ENCODE peak calls at places on chromosomes 7 and 10, in seven cellular contexts. L is HepG2, V is ovary, M is esophagus muscularis mucosa, K is SK-N-SH, P is GM12878, S is transverse colon. O is an unnamed sample. For H3K36me3 and H3K4me1, the result is how much of the 10 kb centered on the place peaks cover.

GRCh38 chr10:43137701-43137970 is 609 bp upstream of the CSGALNACT2 start:
- DNase-seq in M (peak), S (peak), L (peak), K (peak), V (peak), P (no peak), O (no peak)

GRCh38 chr7:149742075-149742701 is 31.2 kb downstream of the ZNF467 start:
- DNase-seq in V (peak), L (peak), M (no peak), P (no peak), S (peak), K (peak), O (peak)

GRCh38 chr7:53246974-53247373 is 211.5 kb downstream of the POM121L12 start:
- DNase-seq in P (no peak), M (no peak), L (no peak), K (no peak), S (no peak), V (no peak), O (no peak)

GRCh38 chr7:155298834-155299538 is 1.3 kb downstream of the INSIG1 start:
- DNase-seq in P (peak), S (peak), V (peak), M (peak), L (no peak), K (peak), O (peak)

GRCh38 chr10:51983481-51983880 is 284.1 kb upstream of the CSTF2T start:
- DNase-seq in S (no peak), L (no peak), V (no peak), P (no peak), M (no peak), K (no peak), O (no peak)

GRCh38 chr10:116774728-116775151 is 32.4 kb upstream of the HSPA12A start:
- DNase-seq in M (no peak), K (no peak), S (peak), P (no peak), L (no peak), V (no peak), O (no peak)

GRCh38 chr10:114862456-114862855 is 40.9 kb downstream of the FHIP2A start:
- DNase-seq in P (no peak), V (no peak), L (no peak), K (no peak), M (no peak), S (no peak), O (no peak)

GRCh38 chr10:122050316-122050715 is 61.4 kb downstream of the TACC2 start:
- DNase-seq in P (no peak), L (no peak), M (no peak), S (peak), K (no peak), V (no peak), O (peak)

GRCh38 chr10:34157501-34157900 is 657.6 kb downstream of the PARD3 start:
- DNase-seq in S (no peak), M (no peak), L (no peak), P (no peak), K (no peak), V (no peak), O (no peak)

GRCh38 chr10:118799779-118800178 is 45.0 kb upstream of the CACUL1 start:
- DNase-seq in S (no peak), M (no peak), P (no peak), L (no peak), K (no peak), V (no peak), O (no peak)

GRCh38 chr10:5892007-5892406 is 2.0 kb downstream of the FBH1 start:
- DNase-seq in K (no peak), P (no peak), M (no peak), V (no peak), L (no peak), S (no peak), O (no peak)

GRCh38 chr10:23158370-23158769 is 33.7 kb upstream of the PTF1A start:
- DNase-seq in V (no peak), K (peak), S (peak), L (peak), P (no peak), M (peak), O (peak)

GRCh38 chr7:148242271-148242801 is 348.2 kb upstream of the C7orf33 start:
- DNase-seq in P (no peak), L (peak), S (peak), M (no peak), V (no peak), K (peak), O (peak)

GRCh38 chr7:107079212-107079940 is 34.9 kb downstream of the PRKAR2B start:
- DNase-seq in L (no peak), V (no peak), S (no peak), M (no peak), K (no peak), P (no peak), O (no peak)

GRCh38 chr7:37558320-37558719 is 109.7 kb upstream of the ELMO1 start:
- DNase-seq in M (no peak), P (no peak), V (no peak), L (no peak), S (no peak), K (no peak), O (no peak)

GRCh38 chr10:124650820-124651401 is 93.3 kb downstream of the FAM53B start:
- DNase-seq in M (no peak), S (no peak), V (no peak), L (no peak), K (no peak), P (peak), O (no peak)

GRCh38 chr10:79144341-79145173 is 75.8 kb downstream of the ZMIZ1 start:
- DNase-seq in K (no peak), V (no peak), M (no peak), P (no peak), L (no peak), S (no peak), O (peak)

GRCh38 chr10:71763352-71764127 is 9.8 kb downstream of the VSIR start:
- DNase-seq in K (no peak), S (no peak), V (no peak), L (no peak), M (no peak), P (no peak), O (no peak)

GRCh38 chr10:8233832-8234259 is 179.4 kb downstream of the GATA3 start:
- DNase-seq in S (no peak), P (no peak), K (no peak), M (no peak), L (no peak), V (no peak), O (no peak)

GRCh38 chr7:102891693-102892261 is 21.0 kb upstream of the LRRC17 start:
- DNase-seq in L (no peak), K (no peak), M (no peak), P (no peak), V (peak), S (peak), O (peak)

GRCh38 chr10:113480828-113481502 is 71.9 kb upstream of the HABP2 start:
- DNase-seq in V (no peak), L (no peak), P (no peak), M (no peak), K (no peak), S (no peak), O (peak)

GRCh38 chr10:124641282-124642075 is 102.7 kb downstream of the FAM53B start:
- DNase-seq in P (peak), K (peak), S (peak), V (no peak), M (no peak), L (no peak), O (no peak)

GRCh38 chr7:81618400-81619014 is 151.3 kb downstream of the HGF start:
- DNase-seq in V (no peak), K (no peak), L (peak), P (no peak), S (no peak), M (no peak), O (no peak)

GRCh38 chr7:82729172-82730030 is 285.8 kb upstream of the CACNA2D1 start:
- DNase-seq in L (peak), V (no peak), K (peak), P (no peak), M (no peak), S (no peak), O (no peak)

GRCh38 chr10:119680668-119681070 is 29.5 kb downstream of the BAG3 start:
- DNase-seq in P (no peak), S (no peak), M (no peak), V (no peak), K (no peak), L (no peak), O (no peak)

GRCh38 chr7:103821105-103821504 is 168.4 kb downstream of the RELN start:
- DNase-seq in P (no peak), L (no peak), V (no peak), M (no peak), S (no peak), K (no peak), O (no peak)

GRCh38 chr7:120735791-120736190 is 122.2 kb downstream of the TSPAN12 start:
- DNase-seq in M (no peak), K (no peak), S (no peak), P (no peak), L (no peak), V (no peak), O (no peak)

GRCh38 chr7:27143950-27144798 is 693 bp upstream of the HOXA5 start:
- DNase-seq in L (no peak), M (no peak), K (no peak), S (peak), V (no peak), P (no peak), O (no peak)

GRCh38 chr10:124996854-124997215 is 54.9 kb downstream of the ZRANB1 start:
- DNase-seq in M (no peak), K (no peak), S (peak), P (no peak), L (no peak), V (no peak), O (no peak)

GRCh38 chr7:77315102-77315501 is 101.0 kb downstream of the GSAP start:
- DNase-seq in K (no peak), L (no peak), M (no peak), P (no peak), S (no peak), V (no peak), O (no peak)

GRCh38 chr10:32210306-32211045 is 136.5 kb downstream of the EPC1 start:
- DNase-seq in K (peak), P (no peak), L (peak), V (no peak), M (no peak), S (peak), O (no peak)

GRCh38 chr10:78843495-78843894 is 225.3 kb upstream of the ZMIZ1 start:
- DNase-seq in V (no peak), L (no peak), P (no peak), M (no peak), S (no peak), K (no peak), O (no peak)

GRCh38 chr10:129531969-129532660 is 65.1 kb downstream of the MGMT start:
- DNase-seq in S (no peak), P (no peak), V (no peak), L (no peak), M (no peak), K (no peak), O (no peak)

GRCh38 chr10:129533281-129533680 is 66.2 kb downstream of the MGMT start:
- DNase-seq in V (no peak), K (no peak), M (no peak), L (no peak), S (no peak), P (no peak), O (peak)

GRCh38 chr10:129530486-129531065 is 63.5 kb downstream of the MGMT start:
- DNase-seq in P (no peak), K (no peak), L (no peak), S (no peak), V (no peak), M (no peak), O (no peak)

GRCh38 chr10:129532838-129533237 is 65.8 kb downstream of the MGMT start:
- DNase-seq in V (no peak), M (no peak), S (no peak), P (no peak), L (no peak), K (no peak), O (no peak)

DNA sequence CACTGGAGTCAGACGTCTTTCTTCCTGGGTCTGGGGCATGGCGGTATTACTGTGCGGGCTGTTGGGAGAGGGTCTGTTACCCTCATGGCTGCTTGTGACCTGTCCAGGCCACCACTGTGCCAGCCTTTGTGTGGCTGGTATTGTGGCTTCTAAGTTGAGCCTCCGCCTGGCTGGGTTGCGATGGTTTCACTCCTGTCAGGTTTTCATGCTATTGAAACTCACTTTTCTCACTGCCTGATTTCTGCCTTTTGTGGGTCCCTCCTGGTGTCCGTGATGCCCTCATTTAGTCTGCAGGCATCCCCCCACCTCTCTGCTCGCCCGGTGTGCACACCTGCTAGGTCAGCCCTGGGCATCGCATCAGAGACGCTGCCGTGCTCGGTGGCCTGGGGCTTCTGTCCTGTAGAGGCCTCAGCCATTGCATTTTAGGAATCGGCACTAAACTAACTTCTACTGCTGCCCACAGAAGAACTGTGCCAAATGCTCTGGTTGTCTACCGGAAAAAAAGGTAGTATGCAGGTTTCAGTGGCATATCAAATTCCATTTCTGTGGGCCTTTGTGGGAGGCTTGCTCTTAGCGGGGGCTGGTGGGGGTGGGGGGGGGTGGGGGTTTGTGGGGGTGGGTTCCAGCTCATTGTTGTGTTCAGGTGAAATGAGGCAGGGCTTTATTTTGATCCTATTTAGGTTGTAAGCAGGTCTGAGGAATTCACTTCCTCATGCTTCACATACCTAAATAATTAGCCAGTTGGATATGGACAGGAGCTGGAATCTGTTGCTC is 64.3 kb downstream of the MGMT start:
- DNase-seq in M (no peak), S (no peak), P (no peak), K (no peak), L (peak), V (no peak), O (no peak)
- TF ChIP-seq EP300 in M (no peak), S (no peak), P (no peak), K (no peak), L (no peak), V (no peak), O (no peak)

DNA sequence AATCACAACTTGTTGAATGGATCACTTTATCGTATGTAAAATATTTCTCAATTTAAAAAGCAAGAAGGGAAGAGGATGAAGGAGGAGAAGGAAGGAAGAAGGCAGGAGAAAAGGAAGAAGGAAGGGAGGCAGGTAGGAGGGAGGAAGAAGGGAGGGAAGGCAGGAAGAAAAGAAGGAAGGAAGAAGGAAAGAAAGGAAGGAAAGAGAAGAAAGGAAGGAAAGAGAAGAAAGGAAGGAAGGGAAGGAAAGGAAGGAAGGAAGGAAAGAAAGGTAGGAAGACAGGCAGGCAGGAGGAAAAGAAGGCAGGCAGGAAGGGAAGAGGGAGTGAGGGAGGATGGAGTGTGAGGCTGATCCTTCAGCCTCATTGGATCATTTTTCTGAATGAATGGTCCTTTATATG is 145.5 kb downstream of the MYOF start:
- DNase-seq in V (no peak), K (no peak), M (no peak), P (no peak), L (no peak), S (no peak), O (no peak)
- H3K36me3 ChIP-seq in V (under half), K (half or more), M (half or more), P (under half), L (under half), S (under half), O (under half)

GRCh38 chr7:519974-520458 is 370 bp upstream of the PDGFA start:
- DNase-seq in M (no peak), K (peak), P (no peak), L (no peak), V (no peak), S (peak), O (peak)

GRCh38 chr7:519429-519973 is at the start of gene PDGFA:
- DNase-seq in V (no peak), K (peak), P (no peak), S (no peak), L (no peak), M (no peak), O (peak)

GRCh38 chr7:521221-522070 is 1.8 kb upstream of the PDGFA start:
- DNase-seq in P (no peak), L (no peak), K (peak), S (peak), M (no peak), V (peak), O (peak)

GRCh38 chr7:522071-522937 is 2.7 kb upstream of the PDGFA start:
- DNase-seq in S (peak), M (no peak), L (no peak), K (no peak), V (no peak), P (peak), O (peak)

DNA sequence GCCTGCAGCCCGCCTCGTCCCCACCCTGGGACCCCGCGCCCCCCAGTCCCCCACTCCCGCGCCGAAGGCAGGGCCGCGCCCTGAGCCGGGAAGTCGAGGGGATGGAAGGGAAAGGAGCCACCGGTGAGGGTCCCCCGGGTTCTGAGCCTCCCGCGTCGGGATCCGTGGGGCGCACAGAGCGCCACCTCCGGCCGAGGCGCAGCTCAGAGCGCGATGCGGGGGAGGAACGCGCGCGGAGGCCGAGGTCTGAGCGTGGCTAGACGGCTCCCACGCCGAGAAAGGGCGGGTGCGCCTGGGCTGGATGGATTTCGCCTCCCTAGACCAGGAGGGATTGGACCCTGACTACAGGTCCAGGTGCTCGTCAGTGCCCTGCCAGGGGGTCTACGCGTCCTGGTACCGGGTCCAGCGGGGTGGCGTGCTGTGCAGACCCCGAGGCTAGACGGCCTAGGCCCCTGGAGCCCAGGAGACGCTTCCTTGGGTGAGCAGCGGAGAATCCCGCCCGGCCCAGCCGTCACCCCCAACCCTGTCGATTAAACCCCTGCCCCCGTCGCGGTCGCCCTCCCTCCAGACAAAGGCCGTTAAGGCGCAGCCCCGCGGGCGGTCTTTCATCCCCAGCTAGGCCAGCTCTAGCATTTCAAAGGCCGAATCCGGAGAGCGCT is 986 bp upstream of the PDGFA start:
- DNase-seq in P (no peak), S (no peak), M (no peak), L (no peak), V (no peak), K (no peak), O (no peak)
- H3K4me1 ChIP-seq in P (under half), S (under half), M (under half), L (under half), V (under half), K (under half), O (half or more)

GRCh38 chr10:10431422-10432066 is 586.1 kb upstream of the CELF2 start:
- DNase-seq in L (no peak), P (no peak), M (no peak), K (no peak), S (no peak), V (no peak), O (no peak)
- TF ChIP-seq EP300 in L (no peak), P (no peak), M (no peak), K (no peak), S (no peak), V (no peak), O (no peak)

DNA sequence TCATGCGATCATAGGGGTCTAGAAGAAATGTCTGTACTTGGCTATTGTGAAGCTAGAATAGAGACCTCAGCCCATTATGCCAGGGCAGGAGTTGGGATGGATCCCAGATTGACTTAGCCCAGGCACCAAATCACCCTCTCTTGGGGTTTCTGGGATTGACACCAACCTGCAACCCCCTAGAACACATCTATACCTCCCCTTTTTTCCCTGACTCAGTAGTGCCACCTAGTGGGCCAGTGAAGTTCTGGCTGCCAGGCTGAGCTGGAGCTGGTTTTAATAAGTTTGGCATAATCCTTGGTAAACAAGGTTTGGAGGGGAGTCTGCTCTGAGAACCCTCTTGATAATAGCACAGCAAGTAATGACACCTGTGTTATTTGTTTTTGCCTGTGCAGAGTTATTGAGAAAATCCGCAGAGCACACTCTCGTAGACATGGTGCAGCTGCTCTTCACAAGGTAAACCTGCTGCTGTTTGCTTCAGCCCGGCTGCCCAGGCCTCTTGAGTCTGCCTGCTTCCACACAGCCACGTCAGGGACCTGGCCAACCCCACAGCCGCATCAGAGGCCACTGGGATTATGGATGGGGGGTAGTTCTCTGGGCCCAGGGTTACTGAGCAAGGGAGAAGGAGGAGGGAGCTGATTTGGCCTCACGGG is 43.3 kb upstream of the NFKB2 start:
- DNase-seq in K (peak), P (no peak), M (no peak), S (peak), L (peak), V (peak), O (peak)
- H3K36me3 ChIP-seq in K (under half), P (under half), M (under half), S (under half), L (under half), V (under half), O (half or more)

O was measured in stomach.